ENCODE peak calls at places on chromosomes 13 and 19, in seven cellular contexts. R is AG09319; L is neural progenitor cell; U is glutamatergic neuron; Y is upper lobe of right lung; D is CD8-positive, alpha-beta T cell; G is uterus. X is an unnamed sample.

GRCh38 chr19:19488041-19488874 is 27.1 kb downstream of the TSSK6 start:
- DNase-seq in D (no peak), R (no peak), L (peak; percentile 24), Y (no peak), G (no peak), U (no peak), X (no peak)

GRCh38 chr19:3570619-3571018 is 2.1 kb upstream of the HMG20B start:
- DNase-seq in L (no peak), R (no peak), G (no peak), U (no peak), Y (no peak), D (no peak), X (no peak)

GRCh38 chr19:36420961-36421748 is 2.7 kb upstream of the ZFP82 start:
- DNase-seq in L (peak; percentile 15), R (no peak), D (no peak), Y (no peak), U (peak; percentile 55), G (peak; percentile 17), X (no peak)

GRCh38 chr19:41030651-41031050 is 39.6 kb downstream of the CYP2B6 start:
- DNase-seq in G (no peak), L (no peak), R (no peak), U (no peak), Y (no peak), D (no peak), X (no peak)

GRCh38 chr19:27905074-27905473 is 1307.9 kb downstream of the UQCRFS1 start:
- DNase-seq in L (no peak), U (no peak), R (no peak), D (no peak), Y (no peak), G (no peak), X (no peak)

GRCh38 chr19:44807162-44807561 is 1.7 kb upstream of the BCAM start:
- DNase-seq in R (no peak), U (no peak), G (no peak), L (no peak), D (no peak), Y (peak; percentile 73), X (no peak)

GRCh38 chr13:99468971-99469545 is 32.2 kb upstream of the TM9SF2 start:
- DNase-seq in R (no peak), G (no peak), D (no peak), U (no peak), Y (no peak), L (peak; percentile 39), X (no peak)

GRCh38 chr13:37460211-37460610 is 138.4 kb downstream of the POSTN start:
- DNase-seq in R (no peak), Y (no peak), U (no peak), D (no peak), G (no peak), L (no peak), X (no peak)

GRCh38 chr13:104586010-104586746 is 1520.0 kb upstream of the SLC10A2 start:
- DNase-seq in G (no peak), L (no peak), Y (no peak), R (no peak), D (no peak), U (no peak), X (no peak)

GRCh38 chr13:75687145-75687763 is 51.1 kb downstream of the LMO7 start:
- DNase-seq in D (no peak), L (peak; percentile 28), G (no peak), U (no peak), R (no peak), Y (no peak), X (no peak)

GRCh38 chr13:21005193-21005592 is 56.2 kb downstream of the LATS2 start:
- DNase-seq in G (no peak), L (no peak), Y (no peak), U (no peak), R (no peak), D (no peak), X (no peak)

GRCh38 chr19:45935267-45935666 is 20.7 kb upstream of the NANOS2 start:
- DNase-seq in D (no peak), Y (no peak), U (no peak), L (no peak), G (no peak), R (no peak), X (no peak)

GRCh38 chr13:91647361-91647970 is 249.0 kb downstream of the GPC5 start:
- DNase-seq in R (no peak), Y (no peak), L (peak; percentile 60), D (no peak), G (no peak), U (peak; percentile 53), X (no peak)

GRCh38 chr19:1811472-1811894 is 593 bp downstream of the ATP8B3 start:
- DNase-seq in U (peak; percentile 21), D (peak; percentile 25), G (peak; percentile 56), R (no peak), L (no peak), Y (peak; percentile 82), X (no peak)

GRCh38 chr13:26168276-26168814 is 53.8 kb downstream of the RNF6 start:
- DNase-seq in U (no peak), D (no peak), Y (no peak), L (no peak), G (no peak), R (no peak), X (no peak)

GRCh38 chr13:47794963-47795362 is 206.1 kb downstream of the SUCLA2 start:
- DNase-seq in R (no peak), D (no peak), L (no peak), G (no peak), Y (no peak), U (no peak), X (no peak)

GRCh38 chr13:114199961-114200672 is 21.1 kb downstream of the CFAP97D2 start:
- DNase-seq in L (no peak), R (no peak), U (no peak), G (no peak), D (no peak), Y (no peak), X (no peak)

DNA sequence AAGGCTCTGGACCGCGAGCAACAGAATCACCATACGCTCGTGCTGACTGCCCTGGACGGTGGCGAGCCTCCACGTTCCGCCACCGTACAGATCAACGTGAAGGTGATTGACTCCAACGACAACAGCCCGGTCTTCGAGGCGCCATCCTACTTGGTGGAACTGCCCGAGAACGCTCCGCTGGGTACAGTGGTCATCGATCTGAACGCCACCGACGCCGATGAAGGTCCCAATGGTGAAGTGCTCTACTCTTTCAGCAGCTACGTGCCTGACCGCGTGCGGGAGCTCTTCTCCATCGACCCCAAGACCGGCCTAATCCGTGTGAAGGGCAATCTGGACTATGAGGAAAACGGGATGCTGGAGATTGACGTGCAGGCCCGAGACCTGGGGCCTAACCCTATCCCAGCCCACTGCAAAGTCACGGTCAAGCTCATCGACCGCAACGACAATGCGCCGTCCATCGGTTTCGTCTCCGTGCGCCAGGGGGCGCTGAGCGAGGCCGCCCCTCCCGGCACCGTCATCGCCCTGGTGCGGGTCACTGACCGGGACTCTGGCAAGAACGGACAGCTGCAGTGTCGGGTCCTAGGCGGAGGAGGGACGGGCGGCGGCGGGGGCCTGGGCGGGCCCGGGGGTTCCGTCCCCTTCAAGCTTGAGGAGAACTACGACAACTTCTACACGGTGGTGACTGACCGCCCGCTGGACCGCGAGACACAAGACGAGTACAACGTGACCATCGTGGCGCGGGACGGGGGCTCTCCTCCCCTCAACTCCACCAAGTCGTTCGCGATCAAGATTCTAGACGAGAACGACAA is 1.8 kb downstream of the PCDH17 start:
- DNase-seq in G (peak; percentile 17), Y (peak; percentile 75), D (no peak), R (no peak), L (peak; percentile 75), U (peak; percentile 90), X (no peak)
- TF ChIP-seq CTCF in G (peak; percentile 39), Y (peak; percentile 54), D (no peak), R (no peak), L (peak; percentile 87), U (peak; percentile 86), X (no peak)

GRCh38 chr19:52398091-52398461 is 427 bp downstream of the ZNF528 start:
- DNase-seq in G (no peak), D (no peak), Y (no peak), L (peak; percentile 36), R (no peak), U (peak; percentile 21), X (no peak)
- TF ChIP-seq CTCF in G (no peak), D (no peak), Y (no peak), L (peak; percentile 6), R (no peak), U (no peak), X (no peak)

DNA sequence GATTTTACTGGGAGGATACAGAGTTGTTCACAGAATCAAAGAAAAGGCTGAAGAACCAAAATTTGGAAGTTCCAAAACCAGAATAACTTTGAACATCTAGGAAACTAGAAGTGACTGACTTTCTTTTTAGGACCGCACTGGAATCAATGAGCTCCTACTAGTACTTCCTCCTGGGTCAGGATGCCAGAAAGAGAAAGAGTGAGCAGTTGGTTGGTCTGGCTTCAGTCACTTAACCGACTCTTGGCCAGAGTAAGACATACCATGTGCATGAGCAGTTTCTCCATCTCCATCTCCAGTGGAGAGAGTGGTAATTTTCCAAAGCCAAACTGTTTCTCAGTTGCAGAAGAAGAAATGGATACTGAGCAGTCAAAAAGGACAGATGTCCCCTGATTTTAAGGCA is 27.1 kb upstream of the MTUS2 start:
- DNase-seq in R (peak; percentile 53), G (no peak), D (no peak), Y (no peak), L (no peak), U (no peak), X (no peak)
- TF ChIP-seq CTCF in R (no peak), G (no peak), D (no peak), Y (no peak), L (no peak), U (no peak), X (no peak)

DNA sequence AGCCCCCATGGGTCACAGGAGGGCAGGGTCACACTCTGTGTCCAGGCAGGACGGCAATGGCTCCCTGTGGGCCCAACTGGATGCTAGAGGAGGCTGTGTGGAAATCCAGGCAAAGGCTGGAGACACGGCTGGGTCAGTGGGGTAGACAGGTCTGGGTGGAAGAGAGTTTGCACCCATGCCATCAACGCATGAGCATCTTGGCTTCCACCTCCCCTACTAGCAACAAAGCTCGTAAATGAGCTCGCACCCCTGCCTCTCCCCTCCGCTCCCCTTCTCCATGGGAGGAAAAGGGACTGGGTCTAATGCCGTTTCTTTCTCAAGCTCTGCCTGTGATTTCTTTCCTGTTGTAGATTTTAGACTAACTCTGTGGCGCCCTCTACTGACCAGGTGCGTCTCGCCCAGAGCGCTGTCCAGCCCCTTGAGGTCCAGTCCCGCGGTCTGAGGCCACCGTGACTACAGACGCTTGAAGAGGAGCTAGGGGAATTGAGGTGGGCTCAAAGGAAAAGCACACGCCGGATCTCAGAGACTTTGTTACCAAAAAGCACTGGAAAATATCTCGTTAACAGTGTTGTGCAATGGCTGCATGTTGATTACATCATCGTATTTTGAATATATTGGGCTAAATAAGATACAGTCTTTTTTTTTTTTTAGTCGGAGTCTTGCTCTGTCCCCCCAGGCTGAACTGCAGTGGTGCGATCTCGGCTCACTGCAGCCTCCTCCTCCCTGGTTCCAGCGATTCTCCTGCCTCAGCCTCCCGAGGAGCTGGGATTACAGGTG is 50.7 kb upstream of the USP29 start:
- DNase-seq in Y (no peak), G (peak; percentile 73), R (no peak), U (peak; percentile 34), L (no peak), D (no peak), X (no peak)
- TF ChIP-seq CTCF in Y (peak; percentile 9), G (peak; percentile 54), R (no peak), U (peak; percentile 50), L (peak; percentile 31), D (no peak), X (peak; percentile 13)

GRCh38 chr13:36258831-36259230 is 38.8 kb downstream of the CCDC169 start:
- DNase-seq in R (no peak), U (no peak), D (no peak), L (no peak), Y (no peak), G (no peak), X (no peak)
- TF ChIP-seq CTCF in R (no peak), U (no peak), D (no peak), L (no peak), Y (no peak), G (no peak), X (no peak)

X was measured in GM12864.